ENCODE peak calls at places on chromosomes 11 and 22, in eight cellular contexts. C is NCI-H345; S is glutamatergic neuron; N is stimulated activated CD8-positive, alpha-beta memory T cell treated with anti-CD3 and anti-CD28 coated beads, Interleukin-15, amount 100 ng/mL, for 48 hours; Z is amygdala; E is Kasumi-1; G is activated CD8-positive, alpha-beta T cell treated with anti-CD3 and anti-CD28 coated beads for 36 hours; R is A172. M is an unnamed sample.

GRCh38 chr11:62190011-62190410 is at the start of gene SCGB1D1:
- DNase-seq in C (peak; percentile 6), N (no peak), R (no peak), E (no peak), G (no peak), Z (no peak), S (no peak), M (no peak)

GRCh38 chr22:29520851-29521250 is 32.7 kb downstream of the THOC5 start:
- DNase-seq in N (no peak), R (peak; percentile 72), S (no peak), C (no peak), G (no peak), Z (no peak), E (no peak), M (no peak)

GRCh38 chr11:130545449-130546072 is 97.1 kb downstream of the ADAMTS15 start:
- DNase-seq in E (no peak), Z (no peak), C (no peak), G (no peak), R (no peak), S (no peak), N (no peak), M (no peak)

GRCh38 chr11:47408598-47409439 is 429 bp downstream of the SLC39A13 start:
- DNase-seq in R (peak; percentile 81), S (no peak), G (no peak), E (no peak), C (no peak), N (no peak), Z (no peak), M (peak; percentile 71)

GRCh38 chr11:117822522-117823033 is 2.0 kb downstream of the FXYD2 start:
- DNase-seq in Z (no peak), C (no peak), N (no peak), E (no peak), S (peak; percentile 9), R (no peak), G (no peak), M (no peak)

GRCh38 chr11:128884703-128885338 is 6.3 kb upstream of the KCNJ5 start:
- DNase-seq in E (peak; percentile 66), S (peak; percentile 51), G (peak; percentile 67), Z (no peak), N (no peak), R (peak; percentile 29), C (peak; percentile 75), M (peak; percentile 84)

GRCh38 chr11:65132988-65133700 is 1.2 kb downstream of the SYVN1 start:
- DNase-seq in Z (no peak), S (no peak), N (no peak), E (peak; percentile 23), R (no peak), G (peak; percentile 80), C (peak; percentile 20), M (peak; percentile 85)

GRCh38 chr11:112694244-112694643 is 267.0 kb upstream of the NCAM1 start:
- DNase-seq in R (peak; percentile 11), E (no peak), C (no peak), S (no peak), Z (no peak), G (no peak), N (no peak), M (no peak)

GRCh38 chr11:118924591-118925585 is 838 bp downstream of the BCL9L start:
- DNase-seq in E (peak; percentile 53), S (peak; percentile 82), R (peak; percentile 28), Z (no peak), G (peak; percentile 74), C (peak; percentile 46), N (no peak), M (peak; percentile 78)

GRCh38 chr11:69888671-69889076 is 69.5 kb upstream of the FGF3 start:
- DNase-seq in E (peak; percentile 52), R (peak; percentile 77), S (peak; percentile 87), N (peak; percentile 28), G (peak; percentile 77), C (peak; percentile 78), Z (no peak), M (peak; percentile 81)

GRCh38 chr11:65150513-65151271 is 16.4 kb upstream of the SYVN1 start:
- DNase-seq in R (peak; percentile 94), G (peak; percentile 56), Z (peak; percentile 18), S (no peak), C (peak; percentile 46), E (peak; percentile 94), N (peak; percentile 41), M (peak; percentile 84)

GRCh38 chr11:118012083-118012669 is 26.0 kb downstream of the IL10RA start:
- DNase-seq in S (peak; percentile 41), Z (no peak), C (no peak), N (no peak), E (peak; percentile 85), R (peak; percentile 27), G (peak; percentile 48), M (peak; percentile 79)

GRCh38 chr11:13107544-13108044 is 98.5 kb downstream of the RASSF10 start:
- DNase-seq in C (no peak), N (no peak), E (no peak), G (no peak), Z (no peak), R (no peak), S (no peak), M (no peak)

GRCh38 chr11:75261902-75262361 is 21.4 kb downstream of the TPBGL start:
- DNase-seq in G (no peak), Z (no peak), R (no peak), E (no peak), C (no peak), S (peak; percentile 10), N (no peak), M (no peak)

GRCh38 chr11:126485021-126485781 is 129.7 kb downstream of the ST3GAL4 start:
- DNase-seq in Z (no peak), C (no peak), R (no peak), E (peak; percentile 47), G (no peak), S (no peak), N (no peak), M (no peak)

GRCh38 chr11:8652140-8652539 is 30.3 kb downstream of the TRIM66 start:
- DNase-seq in E (no peak), N (no peak), G (no peak), S (no peak), Z (no peak), R (peak; percentile 90), C (no peak), M (peak; percentile 55)

GRCh38 chr11:125443767-125444311 is 52.2 kb downstream of the FEZ1 start:
- DNase-seq in C (no peak), E (no peak), S (no peak), R (no peak), G (no peak), Z (no peak), N (no peak), M (no peak)

GRCh38 chr11:117486059-117486458 is 158.4 kb downstream of the CEP164 start:
- DNase-seq in S (no peak), C (no peak), G (no peak), N (no peak), E (no peak), R (no peak), Z (no peak), M (no peak)

GRCh38 chr11:119730347-119730613 is 1.3 kb upstream of the NECTIN1 start:
- DNase-seq in R (no peak), G (no peak), S (no peak), Z (no peak), C (no peak), N (no peak), E (no peak), M (no peak)

GRCh38 chr11:5928811-5929210 is 13.2 kb upstream of the OR56A3 start:
- DNase-seq in E (no peak), Z (no peak), G (no peak), N (no peak), C (no peak), R (no peak), S (no peak), M (no peak)

GRCh38 chr22:22408731-22409696 is 99.5 kb downstream of the ZNF280B start:
- DNase-seq in R (peak; percentile 12), E (no peak), C (peak; percentile 11), G (peak; percentile 26), S (peak; percentile 58), Z (no peak), N (no peak), M (peak; percentile 63)

GRCh38 chr11:108664241-108664640 is 628 bp upstream of the DDX10 start:
- DNase-seq in N (no peak), S (no peak), G (no peak), C (no peak), R (no peak), E (no peak), Z (no peak), M (no peak)

GRCh38 chr11:96050435-96051182 is 126.7 kb upstream of the MTMR2 start:
- DNase-seq in C (no peak), N (no peak), E (no peak), S (no peak), R (no peak), Z (no peak), G (no peak), M (peak; percentile 78)

GRCh38 chr22:45413368-45414211 is at the start of the genes RIBC2 and SMC1B:
- DNase-seq in Z (no peak), E (peak; percentile 7), N (peak; percentile 85), G (peak; percentile 93), S (peak; percentile 83), C (peak; percentile 91), R (no peak), M (peak; percentile 90)

GRCh38 chr11:859394-860131 is 16.9 kb downstream of the TSPAN4 start:
- DNase-seq in Z (peak; percentile 15), C (peak; percentile 90), S (no peak), N (no peak), E (peak; percentile 70), G (no peak), R (peak; percentile 63), M (peak; percentile 87)

GRCh38 chr11:93039841-93040240 is 70.4 kb downstream of the MTNR1B start:
- DNase-seq in R (no peak), N (no peak), S (no peak), C (no peak), G (no peak), E (no peak), Z (no peak), M (no peak)

GRCh38 chr11:101048479-101048878 is 81.1 kb downstream of the PGR start:
- DNase-seq in N (no peak), Z (no peak), S (no peak), C (no peak), R (no peak), E (no peak), G (no peak), M (no peak)

GRCh38 chr11:36222755-36223635 is 66.2 kb downstream of the COMMD9 start:
- DNase-seq in Z (no peak), R (peak; percentile 26), G (no peak), S (no peak), N (no peak), C (peak; percentile 9), E (no peak), M (no peak)

GRCh38 chr22:43901976-43902643 is 10.3 kb upstream of the PNPLA5 start:
- DNase-seq in Z (no peak), N (no peak), E (no peak), G (no peak), R (peak; percentile 80), S (no peak), C (no peak), M (no peak)

GRCh38 chr11:111549196-111549868 is 8.8 kb downstream of the LAYN start:
- DNase-seq in N (no peak), E (no peak), C (no peak), Z (no peak), S (no peak), R (no peak), G (no peak), M (no peak)

GRCh38 chr11:70331901-70332300 is 61.4 kb downstream of the PPFIA1 start:
- DNase-seq in G (no peak), S (no peak), N (no peak), Z (no peak), C (no peak), E (no peak), R (no peak), M (no peak)

GRCh38 chr11:23359297-23359696 is 499.0 kb upstream of the CCDC179 start:
- DNase-seq in G (no peak), S (no peak), C (no peak), E (no peak), Z (no peak), N (no peak), R (peak; percentile 79), M (peak; percentile 64)

GRCh38 chr22:27627444-27627833 is 174.1 kb downstream of the MN1 start:
- DNase-seq in E (no peak), N (no peak), S (no peak), C (no peak), Z (no peak), R (no peak), G (no peak), M (no peak)

GRCh38 chr11:114036156-114036811 is 23.2 kb upstream of the ZBTB16 start:
- DNase-seq in R (peak; percentile 32), C (peak; percentile 24), E (peak; percentile 16), S (peak; percentile 89), N (peak; percentile 29), Z (peak; percentile 15), G (peak; percentile 58), M (peak; percentile 93)

M was measured in hepatocyte.